ENCODE peak calls at places on chromosome 19, in nine cellular contexts. P, M, Y, K, G, F, Q, V and T are unnamed samples.

GRCh38 chr19:39333507-39333906 is 2.3 kb downstream of the GMFG start:
- DNase-seq in P (no peak), M (no peak), Y (no peak), K (no peak), G (no peak), F (no peak), Q (no peak), V (no peak), T (no peak)

GRCh38 chr19:12833747-12834417 is 497 bp downstream of the RTBDN start:
- DNase-seq in P (no peak), M (no peak), Y (no peak), K (no peak), G (no peak), F (no peak), Q (peak), V (peak), T (no peak)

GRCh38 chr19:13103961-13104847 is 1.5 kb upstream of the LYL1 start:
- DNase-seq in P (no peak), M (no peak), Y (no peak), K (no peak), G (peak), F (peak), Q (peak), V (peak), T (no peak)

GRCh38 chr19:28472111-28472510 is 740.8 kb downstream of the UQCRFS1 start:
- DNase-seq in P (no peak), M (no peak), Y (no peak), K (peak), G (no peak), F (no peak), Q (no peak), V (no peak), T (no peak)

GRCh38 chr19:1239420-1239795 is 1.6 kb upstream of the CBARP start:
- DNase-seq in P (no peak), M (no peak), Y (no peak), K (no peak), G (no peak), F (no peak), Q (no peak), V (no peak), T (no peak)

GRCh38 chr19:7869910-7870511 is 4.2 kb downstream of the PRR36 start:
- DNase-seq in P (peak), M (peak), Y (no peak), K (peak), G (peak), F (no peak), Q (peak), V (peak), T (no peak)

GRCh38 chr19:16380943-16381755 is 56.5 kb downstream of the KLF2 start:
- DNase-seq in P (no peak), M (no peak), Y (no peak), K (no peak), G (no peak), F (peak), Q (no peak), V (no peak), T (no peak)

GRCh38 chr19:11166281-11167142 is 10.9 kb upstream of the SPC24 start:
- DNase-seq in P (no peak), M (no peak), Y (no peak), K (no peak), G (peak), F (peak), Q (no peak), V (no peak), T (no peak)

GRCh38 chr19:41311072-41311471 is 1.1 kb downstream of the CCDC97 start:
- DNase-seq in P (no peak), M (no peak), Y (no peak), K (no peak), G (no peak), F (no peak), Q (no peak), V (no peak), T (no peak)

GRCh38 chr19:18603958-18604819 is 2.4 kb downstream of the CRLF1 start:
- DNase-seq in P (no peak), M (no peak), Y (no peak), K (no peak), G (no peak), F (no peak), Q (no peak), V (peak), T (no peak)

GRCh38 chr19:35344511-35345031 is 3.1 kb upstream of the FFAR1 start:
- DNase-seq in P (no peak), M (no peak), Y (no peak), K (no peak), G (no peak), F (no peak), Q (no peak), V (peak), T (no peak)

GRCh38 chr19:58476498-58477015 is 405 bp downstream of the ZNF446 start:
- DNase-seq in P (peak), M (no peak), Y (no peak), K (peak), G (no peak), F (no peak), Q (no peak), V (no peak), T (no peak)

GRCh38 chr19:18785179-18786124 is 5.7 kb downstream of the COMP start:
- DNase-seq in P (peak), M (no peak), Y (no peak), K (peak), G (peak), F (peak), Q (peak), V (peak), T (no peak)

GRCh38 chr19:1651548-1652394 is 644 bp downstream of the TCF3 start:
- DNase-seq in P (peak), M (no peak), Y (no peak), K (peak), G (peak), F (peak), Q (peak), V (no peak), T (no peak)

GRCh38 chr19:4369888-4370260 is 26.5 kb downstream of the MPND start:
- DNase-seq in P (no peak), M (no peak), Y (no peak), K (peak), G (peak), F (no peak), Q (peak), V (peak), T (no peak)

GRCh38 chr19:280541-281007 is 10.6 kb downstream of the PLPP2 start:
- DNase-seq in P (no peak), M (no peak), Y (no peak), K (no peak), G (no peak), F (no peak), Q (no peak), V (no peak), T (no peak)

GRCh38 chr19:20858218-20858617 is 64.8 kb upstream of the ZNF85 start:
- DNase-seq in P (no peak), M (no peak), Y (no peak), K (no peak), G (no peak), F (no peak), Q (no peak), V (peak), T (no peak)

GRCh38 chr19:28028881-28029280 is 1184.1 kb downstream of the UQCRFS1 start:
- DNase-seq in P (no peak), M (no peak), Y (no peak), K (no peak), G (no peak), F (no peak), Q (no peak), V (no peak), T (no peak)

GRCh38 chr19:4124638-4125037 is 716 bp upstream of the MAP2K2 start:
- DNase-seq in P (no peak), M (no peak), Y (no peak), K (no peak), G (no peak), F (no peak), Q (no peak), V (peak), T (no peak)

GRCh38 chr19:17211547-17212446 is 3.4 kb upstream of the USE1 start:
- DNase-seq in P (no peak), M (no peak), Y (no peak), K (no peak), G (no peak), F (no peak), Q (no peak), V (no peak), T (no peak)

GRCh38 chr19:10230904-10231623 is at the start of gene S1PR2:
- DNase-seq in P (peak), M (no peak), Y (no peak), K (peak), G (peak), F (peak), Q (peak), V (peak), T (no peak)

GRCh38 chr19:36750066-36750691 is 22.4 kb downstream of the ZNF850 start:
- DNase-seq in P (no peak), M (no peak), Y (no peak), K (no peak), G (no peak), F (no peak), Q (no peak), V (no peak), T (no peak)

GRCh38 chr19:30387311-30388115 is 15.3 kb downstream of the ZNF536 start:
- DNase-seq in P (no peak), M (no peak), Y (no peak), K (no peak), G (no peak), F (peak), Q (no peak), V (peak), T (no peak)

GRCh38 chr19:35327642-35328041 is 1.3 kb upstream of the CD22 start:
- DNase-seq in P (no peak), M (no peak), Y (no peak), K (peak), G (no peak), F (no peak), Q (peak), V (no peak), T (no peak)

GRCh38 chr19:12996542-12997094 is 1.3 kb downstream of the NFIX start:
- DNase-seq in P (peak), M (no peak), Y (no peak), K (no peak), G (no peak), F (no peak), Q (no peak), V (peak), T (no peak)

GRCh38 chr19:16714702-16715294 is 4.8 kb upstream of the NWD1 start:
- DNase-seq in P (peak), M (peak), Y (no peak), K (peak), G (peak), F (peak), Q (peak), V (peak), T (peak)

GRCh38 chr19:43503501-43504425 is 783 bp downstream of the PHLDB3 start:
- DNase-seq in P (peak), M (peak), Y (no peak), K (peak), G (peak), F (peak), Q (peak), V (peak), T (peak)

GRCh38 chr19:43504426-43505185 is at the start of gene PHLDB3:
- DNase-seq in P (no peak), M (no peak), Y (no peak), K (no peak), G (peak), F (no peak), Q (no peak), V (no peak), T (no peak)

GRCh38 chr19:43505941-43506340 is 1.4 kb upstream of the PHLDB3 start:
- DNase-seq in P (no peak), M (no peak), Y (no peak), K (no peak), G (no peak), F (no peak), Q (no peak), V (no peak), T (no peak)

GRCh38 chr19:43506629-43507028 is 2.1 kb upstream of the PHLDB3 start:
- DNase-seq in P (no peak), M (no peak), Y (no peak), K (no peak), G (no peak), F (no peak), Q (no peak), V (no peak), T (no peak)

GRCh38 chr19:43505186-43505456 is 575 bp upstream of the PHLDB3 start:
- DNase-seq in P (no peak), M (no peak), Y (no peak), K (no peak), G (no peak), F (no peak), Q (no peak), V (no peak), T (no peak)
- H3K4me3 ChIP-seq in P (no peak), M (peak), Y (no peak), K (no peak), G (peak), F (peak), Q (peak), V (peak), T (no peak)

GRCh38 chr19:50046649-50047503 is 21.1 kb downstream of the ZNF473 start:
- DNase-seq in P (peak), M (no peak), Y (no peak), K (peak), G (peak), F (peak), Q (peak), V (peak), T (no peak)

GRCh38 chr19:50047686-50048085 is 21.9 kb downstream of the ZNF473 start:
- DNase-seq in P (no peak), M (no peak), Y (no peak), K (no peak), G (no peak), F (no peak), Q (no peak), V (no peak), T (no peak)

GRCh38 chr19:50050406-50051223 is 24.8 kb downstream of the ZNF473 start:
- DNase-seq in P (peak), M (peak), Y (peak), K (peak), G (peak), F (peak), Q (peak), V (peak), T (peak)

GRCh38 chr19:50053119-50053518 is 27.3 kb downstream of the ZNF473 start:
- DNase-seq in P (no peak), M (no peak), Y (no peak), K (no peak), G (no peak), F (no peak), Q (no peak), V (no peak), T (no peak)

DNA sequence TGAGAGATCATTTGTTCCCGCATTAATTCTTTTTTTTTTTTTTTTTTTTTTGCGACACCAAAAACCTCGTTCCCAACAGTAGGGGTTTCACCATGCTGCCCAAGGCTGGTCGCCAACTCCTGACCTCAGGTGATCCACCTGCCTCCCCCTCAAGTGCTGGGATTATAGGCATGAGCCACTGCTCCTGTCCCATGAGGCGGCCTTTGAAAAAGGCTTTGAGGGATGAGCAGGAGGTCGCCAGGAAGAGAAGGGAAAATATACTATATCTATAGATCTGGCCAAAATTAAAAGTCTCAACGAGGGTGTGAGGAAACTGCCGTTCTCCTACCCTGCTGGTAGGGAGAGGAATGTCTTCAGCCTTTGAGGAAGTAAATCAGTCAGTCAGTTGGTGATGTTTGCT is 26.2 kb downstream of the ZNF473 start:
- DNase-seq in P (no peak), M (no peak), Y (no peak), K (no peak), G (no peak), F (no peak), Q (no peak), V (no peak), T (no peak)
- H3K4me3 ChIP-seq in P (no peak), M (no peak), Y (no peak), K (no peak), G (no peak), F (no peak), Q (no peak), V (no peak), T (no peak)

GRCh38 chr19:48501446-48501960 is 10.1 kb downstream of the LMTK3 start:
- DNase-seq in P (no peak), M (peak), Y (no peak), K (no peak), G (no peak), F (no peak), Q (peak), V (peak), T (no peak)
- H3K4me3 ChIP-seq in P (no peak), M (peak), Y (peak), K (no peak), G (no peak), F (no peak), Q (peak), V (peak), T (no peak)

GRCh38 chr19:14476307-14476662 is 1.1 kb upstream of the PTGER1 start:
- DNase-seq in P (no peak), M (no peak), Y (no peak), K (no peak), G (no peak), F (no peak), Q (no peak), V (no peak), T (no peak)

GRCh38 chr19:14479309-14479984 is 4.3 kb upstream of the PTGER1 start:
- DNase-seq in P (no peak), M (no peak), Y (no peak), K (no peak), G (no peak), F (no peak), Q (no peak), V (no peak), T (no peak)

GRCh38 chr19:14477417-14478112 is 2.4 kb upstream of the PTGER1 start:
- DNase-seq in P (no peak), M (no peak), Y (no peak), K (peak), G (no peak), F (no peak), Q (no peak), V (no peak), T (no peak)

GRCh38 chr19:14476663-14477401 is 1.7 kb upstream of the PTGER1 start:
- DNase-seq in P (peak), M (no peak), Y (peak), K (peak), G (peak), F (no peak), Q (peak), V (peak), T (no peak)

DNA sequence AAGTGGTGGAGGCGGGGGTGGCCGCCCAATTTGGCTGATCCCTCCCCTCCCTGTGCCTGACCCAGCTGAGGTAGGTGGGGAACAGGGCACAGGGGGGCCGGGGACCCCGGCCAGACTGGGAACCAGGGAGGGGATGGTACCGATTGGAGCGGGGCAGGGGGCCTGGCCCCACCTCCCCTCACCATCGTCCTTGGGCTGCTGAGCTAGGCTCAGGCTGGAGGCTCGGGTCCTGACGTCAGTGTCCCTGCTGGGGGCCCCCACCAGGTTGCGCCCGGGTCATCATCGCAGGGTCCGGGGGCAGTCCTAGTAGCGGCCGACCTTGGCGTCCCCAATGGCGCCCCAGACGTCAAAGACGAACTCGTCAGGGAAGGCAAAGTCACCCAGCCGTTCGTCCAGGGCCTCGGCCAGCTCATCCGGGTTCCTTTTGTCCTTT is 3.0 kb upstream of the PTGER1 start:
- DNase-seq in P (no peak), M (no peak), Y (no peak), K (no peak), G (no peak), F (no peak), Q (no peak), V (no peak), T (no peak)
- H3K4me3 ChIP-seq in P (no peak), M (no peak), Y (no peak), K (no peak), G (no peak), F (no peak), Q (no peak), V (no peak), T (no peak)

GRCh38 chr19:55648657-55649578 is 906 bp downstream of the CCDC106 start:
- DNase-seq in P (no peak), M (no peak), Y (no peak), K (no peak), G (no peak), F (no peak), Q (no peak), V (no peak), T (no peak)

GRCh38 chr19:55647732-55648656 is at the start of gene CCDC106:
- DNase-seq in P (peak), M (no peak), Y (no peak), K (peak), G (peak), F (peak), Q (peak), V (peak), T (no peak)

GRCh38 chr19:55644842-55645511 is 1.5 kb downstream of the ZNF581 start:
- DNase-seq in P (no peak), M (no peak), Y (no peak), K (no peak), G (no peak), F (no peak), Q (peak), V (no peak), T (no peak)

GRCh38 chr19:55645512-55645881 is 2.0 kb downstream of the ZNF581 start:
- DNase-seq in P (no peak), M (no peak), Y (no peak), K (no peak), G (no peak), F (no peak), Q (no peak), V (no peak), T (no peak)

GRCh38 chr19:55646889-55647731 is 902 bp upstream of the CCDC106 start:
- DNase-seq in P (no peak), M (no peak), Y (no peak), K (no peak), G (no peak), F (no peak), Q (peak), V (no peak), T (no peak)
- H3K4me3 ChIP-seq in P (peak), M (peak), Y (peak), K (peak), G (peak), F (peak), Q (peak), V (peak), T (peak)

GRCh38 chr19:46453661-46454060 is 17.7 kb downstream of the PNMA8A start:
- DNase-seq in P (no peak), M (no peak), Y (no peak), K (no peak), G (no peak), F (no peak), Q (no peak), V (no peak), T (no peak)
- H3K4me3 ChIP-seq in P (no peak), M (no peak), Y (no peak), K (no peak), G (no peak), F (no peak), Q (no peak), V (no peak), T (no peak)

DNA sequence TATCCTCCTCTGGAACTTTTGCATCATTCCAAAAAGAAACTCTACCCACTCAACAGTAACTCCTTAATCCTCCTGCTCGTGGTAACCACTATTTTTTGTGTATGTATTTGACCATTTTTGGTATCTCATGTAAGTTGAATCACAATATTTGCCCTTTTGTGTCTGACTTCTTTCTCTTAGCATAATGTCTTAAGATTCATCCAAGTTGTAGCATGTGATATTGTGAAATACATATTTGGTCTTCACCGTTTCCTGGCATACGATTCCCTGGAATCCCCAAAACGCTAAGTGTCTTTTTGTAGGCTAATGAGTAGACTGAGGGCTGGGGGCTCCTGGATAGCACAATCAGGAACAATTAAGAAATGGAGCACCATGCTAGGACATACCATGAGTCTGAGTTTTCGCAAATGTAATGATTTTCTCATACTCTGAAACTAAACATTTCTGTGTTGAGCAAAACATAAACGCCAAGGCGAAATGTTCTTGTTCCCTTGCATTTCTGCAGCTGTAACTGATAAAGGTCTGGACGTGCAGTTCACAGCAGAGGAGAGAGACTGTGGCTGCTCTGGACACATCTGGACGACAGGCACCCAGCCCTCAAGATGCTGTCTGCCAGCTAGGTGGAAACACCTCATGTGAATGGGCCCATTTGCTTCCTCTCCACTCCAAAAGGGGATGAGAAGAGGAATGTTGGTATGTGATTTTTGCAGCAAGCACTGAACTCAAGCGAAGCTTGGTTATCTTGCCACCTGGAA is 38.4 kb downstream of the BRD4 start:
- DNase-seq in P (peak), M (no peak), Y (no peak), K (peak), G (no peak), F (no peak), Q (no peak), V (no peak), T (peak)
- H3K4me3 ChIP-seq in P (peak), M (no peak), Y (no peak), K (no peak), G (peak), F (peak), Q (peak), V (no peak), T (no peak)